ENCODE peak calls at places on chromosomes 5 and 9, in five cellular contexts. S, Q, T, M and N are unnamed samples.

GRCh38 chr5:116068028-116068632 is 16.7 kb upstream of the COMMD10 start:
- DNase-seq in M (no peak), T (peak; percentile 44), S (peak; percentile 29), Q (no peak), N (peak; percentile 60)

GRCh38 chr5:160727296-160727997 is 124.6 kb downstream of the ATP10B start:
- DNase-seq in T (no peak), M (no peak), S (no peak), Q (no peak), N (no peak)

GRCh38 chr5:132487841-132488555 is 2.6 kb downstream of the IRF1 start:
- DNase-seq in T (no peak), Q (no peak), M (no peak), S (no peak), N (no peak)

GRCh38 chr9:93132287-93132927 is 1.6 kb downstream of the NINJ1 start:
- DNase-seq in T (no peak), M (no peak), S (no peak), Q (no peak), N (peak; percentile 54)

GRCh38 chr9:109307380-109308240 is 13.2 kb downstream of the EPB41L4B start:
- DNase-seq in T (peak; percentile 94), S (no peak), M (no peak), Q (no peak), N (peak; percentile 49)

GRCh38 chr9:95286151-95286550 is 31.4 kb downstream of the FANCC start:
- DNase-seq in T (no peak), Q (no peak), S (no peak), M (no peak), N (no peak)

GRCh38 chr9:138025908-138026307 is 148.3 kb downstream of the CACNA1B start:
- DNase-seq in S (no peak), M (no peak), T (no peak), Q (no peak), N (no peak)

GRCh38 chr5:82406200-82406773 is 128.1 kb upstream of the RPS23 start:
- DNase-seq in T (no peak), M (no peak), S (no peak), Q (no peak), N (no peak)

GRCh38 chr5:80925940-80926339 is 34.2 kb upstream of the RASGRF2 start:
- DNase-seq in Q (no peak), S (no peak), M (no peak), T (no peak), N (no peak)

GRCh38 chr5:141680751-141681201 is 1.3 kb downstream of the ARAP3 start:
- DNase-seq in Q (peak; percentile 77), M (no peak), T (peak; percentile 7), S (peak; percentile 33), N (no peak)

GRCh38 chr9:82934949-82935348 is 128.0 kb downstream of the RASEF start:
- DNase-seq in S (no peak), M (no peak), T (peak; percentile 83), Q (no peak), N (peak; percentile 96)

GRCh38 chr9:447230-448025 is 232.8 kb downstream of the DOCK8 start:
- DNase-seq in M (no peak), T (no peak), S (peak; percentile 17), Q (no peak), N (peak; percentile 55)

GRCh38 chr9:105500108-105500766 is 52.4 kb downstream of the FSD1L start:
- DNase-seq in T (no peak), Q (no peak), S (no peak), M (peak; percentile 62), N (no peak)

GRCh38 chr9:90965141-90965910 is 163.7 kb downstream of the SYK start:
- DNase-seq in Q (no peak), S (no peak), T (no peak), M (no peak), N (no peak)

GRCh38 chr5:10550222-10550995 is 13.5 kb upstream of the ANKRD33B start:
- DNase-seq in S (no peak), T (no peak), Q (no peak), M (no peak), N (no peak)

GRCh38 chr9:19161257-19162025 is 34.1 kb upstream of the PLIN2 start:
- DNase-seq in S (peak; percentile 50), Q (no peak), T (peak; percentile 100), M (peak; percentile 74), N (peak; percentile 69)

GRCh38 chr5:2887401-2888348 is 136.2 kb upstream of the IRX2 start:
- DNase-seq in S (no peak), Q (peak; percentile 35), T (no peak), M (no peak), N (no peak)

GRCh38 chr5:178569485-178569884 is 20.7 kb downstream of the COL23A1 start:
- DNase-seq in M (no peak), T (no peak), S (no peak), Q (no peak), N (no peak)

GRCh38 chr5:124751031-124751430 is 4.6 kb upstream of the ZNF608 start:
- DNase-seq in M (no peak), Q (no peak), S (no peak), T (no peak), N (no peak)

GRCh38 chr5:35478856-35479682 is 138.6 kb upstream of the SPEF2 start:
- DNase-seq in S (no peak), T (peak; percentile 50), Q (no peak), M (no peak), N (no peak)
- H3K4me3 ChIP-seq in S (no peak overlapping the region), T (peak overlapping the region; percentile 54), Q (no peak overlapping the region), M (no peak overlapping the region), N (peak overlapping the region; percentile 30)

GRCh38 chr9:79672236-79672635 is 100.5 kb downstream of the TLE4 start:
- DNase-seq in T (no peak), S (no peak), M (no peak), Q (no peak), N (no peak)
- H3K27ac ChIP-seq in T (no peak overlapping the region), S (no peak overlapping the region), M (no peak overlapping the region), Q (no peak overlapping the region), N (no peak overlapping the region)

GRCh38 chr5:32230356-32231099 is 56.4 kb upstream of the GOLPH3 start:
- DNase-seq in S (no peak), T (no peak), Q (no peak), M (no peak), N (no peak)
- TF ChIP-seq KDM1A in S (no peak), T (no peak), Q (no peak), M (no peak), N (no peak)

GRCh38 chr5:415928-416635 is 26.9 kb upstream of the EXOC3 start:
- DNase-seq in T (peak; percentile 38), Q (no peak), M (no peak), S (no peak), N (no peak)

GRCh38 chr5:418681-419121 is 24.3 kb upstream of the EXOC3 start:
- DNase-seq in S (no peak), T (no peak), M (no peak), Q (no peak), N (no peak)

GRCh38 chr5:416636-416960 is 26.4 kb upstream of the EXOC3 start:
- DNase-seq in S (no peak), T (no peak), M (no peak), Q (no peak), N (no peak)

GRCh38 chr5:417301-417700 is 25.7 kb upstream of the EXOC3 start:
- DNase-seq in M (no peak), T (no peak), S (no peak), Q (no peak), N (no peak)

DNA sequence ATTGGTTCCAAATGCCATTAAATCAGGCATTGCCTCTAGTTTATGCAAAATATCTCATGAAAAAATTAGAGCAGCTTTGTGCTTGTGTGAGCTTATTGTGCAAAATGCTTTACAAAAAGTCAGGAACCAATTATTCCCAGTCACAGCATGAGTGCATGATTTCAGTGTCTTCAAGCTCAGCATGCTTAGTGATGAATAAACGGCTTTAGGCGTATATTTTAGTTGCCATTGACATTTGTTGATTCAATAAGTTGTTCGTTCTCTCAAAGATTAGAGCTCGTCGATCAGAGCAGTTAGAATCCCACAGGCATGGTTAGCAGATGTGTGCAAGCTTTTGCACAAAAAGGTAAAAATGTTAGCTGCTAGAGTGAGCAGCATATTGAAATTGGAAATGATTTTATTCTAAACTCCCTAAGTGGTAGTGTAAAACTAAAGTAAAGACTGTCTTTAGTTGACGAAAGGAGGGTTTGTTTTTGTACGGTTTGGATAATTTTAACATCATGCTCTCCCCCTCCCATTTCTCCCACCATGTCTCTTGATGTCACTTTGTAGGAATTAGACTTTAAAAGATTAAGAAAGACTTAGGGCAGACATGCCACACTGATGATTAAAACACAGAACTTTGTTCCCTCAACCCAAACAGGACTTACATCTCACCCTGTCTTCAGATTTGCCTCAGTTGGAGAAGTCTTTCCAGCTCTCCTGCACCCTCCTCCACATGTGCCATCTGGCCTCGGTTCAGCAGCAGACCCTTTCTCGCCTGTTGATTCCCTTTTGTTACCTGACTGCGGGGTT is 25.0 kb upstream of the EXOC3 start:
- DNase-seq in Q (no peak), S (no peak), M (no peak), T (no peak), N (no peak)
- H3K4me3 ChIP-seq in Q (no peak overlapping the region), S (no peak overlapping the region), M (no peak overlapping the region), T (no peak overlapping the region), N (no peak overlapping the region)

DNA sequence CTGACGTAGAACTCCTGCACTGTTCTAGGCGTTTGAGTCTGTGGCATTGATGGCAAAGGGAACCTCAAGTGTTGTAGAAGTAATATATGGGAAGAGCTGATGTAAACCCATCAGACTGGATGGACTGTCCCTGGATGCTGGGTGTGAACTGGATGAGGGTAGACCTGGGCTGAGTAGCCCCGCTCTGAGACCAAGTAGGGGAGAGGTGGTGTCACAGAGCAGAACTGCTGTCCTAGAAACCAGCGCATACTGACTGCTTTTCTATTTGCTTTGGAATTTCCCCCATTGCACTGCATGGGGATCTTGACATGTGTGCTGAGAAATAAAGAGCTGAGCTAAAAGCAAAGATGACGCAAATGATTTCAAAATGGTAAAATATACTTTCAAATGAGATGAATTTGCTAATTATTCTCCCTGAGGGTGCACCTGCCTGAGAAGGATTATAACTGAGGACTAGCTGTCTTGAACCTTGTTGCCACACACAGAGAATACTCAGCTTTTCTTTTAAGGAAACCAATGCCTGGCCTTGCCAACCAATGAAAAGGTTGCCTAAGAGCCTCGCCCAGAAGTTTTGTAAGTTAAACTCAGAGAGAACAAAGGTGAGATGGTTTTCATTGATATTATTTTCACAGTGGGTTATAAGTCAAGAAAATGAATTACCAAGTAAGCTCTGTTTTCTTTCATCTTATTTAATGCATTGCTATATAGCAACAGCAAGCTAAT is 44.8 kb downstream of the NIM1K start:
- DNase-seq in Q (no peak), S (no peak), M (no peak), T (no peak), N (no peak)
- H3K27ac ChIP-seq in Q (no peak overlapping the region), S (no peak overlapping the region), M (no peak overlapping the region), T (no peak overlapping the region), N (no peak overlapping the region)